ENCODE peak calls at places on chromosomes 11 and 22, in six cellular contexts. L is K562, N is HepG2, Q is A549, E is upper lobe of left lung, J is GM12878. A is an unnamed sample.

GRCh38 chr11:83971063-83971462 is 684.9 kb upstream of the CCDC90B start:
- ATAC-seq in L (no peak), N (no peak), Q (no peak), E (no peak), J (peak), A (no peak)

GRCh38 chr11:116797816-116798215 is 6.1 kb upstream of the APOA5 start:
- ATAC-seq in L (no peak), N (no peak), Q (no peak), E (no peak), J (no peak), A (no peak)

GRCh38 chr11:33828604-33829429 is 54.5 kb upstream of the FBXO3 start:
- ATAC-seq in L (peak), N (peak), Q (peak), E (peak), J (peak), A (peak)

GRCh38 chr11:8248786-8249185 is 14.9 kb downstream of the LMO1 start:
- ATAC-seq in L (no peak), N (no peak), Q (no peak), E (no peak), J (no peak), A (no peak)

GRCh38 chr22:36368359-36368983 is 19.3 kb downstream of the MYH9 start:
- ATAC-seq in L (peak), N (peak), Q (peak), E (no peak), J (no peak), A (no peak)

GRCh38 chr11:587546-587945 is 11.3 kb downstream of the PHRF1 start:
- ATAC-seq in L (no peak), N (peak), Q (peak), E (no peak), J (no peak), A (no peak)

GRCh38 chr11:36313073-36313472 is 17.0 kb downstream of the PRR5L start:
- ATAC-seq in L (no peak), N (no peak), Q (no peak), E (no peak), J (peak), A (no peak)

GRCh38 chr22:45743687-45744086 is 72.1 kb downstream of the ATXN10 start:
- ATAC-seq in L (no peak), N (peak), Q (no peak), E (peak), J (no peak), A (no peak)

GRCh38 chr11:37105456-37105855 is 507.4 kb upstream of the RAG2 start:
- ATAC-seq in L (no peak), N (no peak), Q (no peak), E (no peak), J (no peak), A (no peak)

GRCh38 chr11:2675540-2675939 is 24.3 kb downstream of the KCNQ1OT1 start:
- ATAC-seq in L (no peak), N (peak), Q (no peak), E (no peak), J (no peak), A (no peak)

GRCh38 chr22:49999063-49999900 is 13.3 kb downstream of the IL17REL start:
- ATAC-seq in L (peak), N (no peak), Q (peak), E (no peak), J (peak), A (no peak)

GRCh38 chr22:37913233-37913721 is 7.2 kb downstream of the MICALL1 start:
- ATAC-seq in L (peak), N (no peak), Q (no peak), E (no peak), J (no peak), A (no peak)

GRCh38 chr11:117519590-117519989 is 191.9 kb downstream of the CEP164 start:
- ATAC-seq in L (no peak), N (peak), Q (no peak), E (peak), J (peak), A (peak)

GRCh38 chr11:129640671-129641070 is 175.0 kb upstream of the TMEM45B start:
- ATAC-seq in L (no peak), N (no peak), Q (no peak), E (no peak), J (no peak), A (no peak)

GRCh38 chr11:20672575-20672974 is 3.2 kb downstream of the NELL1 start:
- ATAC-seq in L (peak), N (peak), Q (peak), E (no peak), J (peak), A (no peak)

GRCh38 chr22:46359362-46359761 is 23.8 kb downstream of the TRMU start:
- ATAC-seq in L (no peak), N (no peak), Q (no peak), E (no peak), J (no peak), A (no peak)

GRCh38 chr11:36449566-36450390 is 60.3 kb downstream of the TRAF6 start:
- ATAC-seq in L (no peak), N (peak), Q (no peak), E (no peak), J (peak), A (no peak)

GRCh38 chr22:38940985-38941384 is 16.4 kb upstream of the APOBEC3A start:
- ATAC-seq in L (no peak), N (no peak), Q (no peak), E (no peak), J (peak), A (no peak)

GRCh38 chr22:35458547-35459422 is 58.8 kb downstream of the MCM5 start:
- ATAC-seq in L (no peak), N (peak), Q (no peak), E (peak), J (no peak), A (no peak)

GRCh38 chr11:31903225-31904074 is 92.3 kb upstream of the PAX6 start:
- ATAC-seq in L (no peak), N (no peak), Q (no peak), E (peak), J (no peak), A (no peak)

GRCh38 chr11:927871-928270 is 2.2 kb downstream of the AP2A2 start:
- ATAC-seq in L (no peak), N (no peak), Q (no peak), E (no peak), J (peak), A (no peak)

GRCh38 chr11:130689222-130689908 is 226.9 kb downstream of the SNX19 start:
- ATAC-seq in L (no peak), N (no peak), Q (no peak), E (no peak), J (no peak), A (no peak)

GRCh38 chr11:47499614-47500013 is 50.7 kb upstream of the RAPSN start:
- ATAC-seq in L (no peak), N (peak), Q (no peak), E (no peak), J (peak), A (no peak)

GRCh38 chr11:26621147-26621546 is 49.1 kb upstream of the MUC15 start:
- ATAC-seq in L (no peak), N (no peak), Q (peak), E (no peak), J (peak), A (no peak)

GRCh38 chr22:43399980-43400358 is 11.8 kb upstream of the MPPED1 start:
- ATAC-seq in L (no peak), N (no peak), Q (no peak), E (no peak), J (no peak), A (no peak)

GRCh38 chr11:31645747-31646146 is 136.2 kb downstream of the ELP4 start:
- ATAC-seq in L (no peak), N (no peak), Q (peak), E (no peak), J (no peak), A (no peak)

GRCh38 chr22:24744638-24745037 is 29.9 kb downstream of the PIWIL3 start:
- ATAC-seq in L (no peak), N (no peak), Q (no peak), E (no peak), J (no peak), A (no peak)

GRCh38 chr11:70483077-70483861 is 84.9 kb downstream of the CTTN start:
- ATAC-seq in L (peak), N (no peak), Q (peak), E (peak), J (peak), A (peak)

GRCh38 chr11:107357877-107358276 is 99.7 kb downstream of the CWF19L2 start:
- ATAC-seq in L (no peak), N (no peak), Q (no peak), E (no peak), J (no peak), A (no peak)

GRCh38 chr11:11624926-11625325 is 3.1 kb upstream of the GALNT18 start:
- ATAC-seq in L (no peak), N (no peak), Q (no peak), E (no peak), J (no peak), A (no peak)

GRCh38 chr11:23991140-23991539 is 505.7 kb upstream of the LUZP2 start:
- ATAC-seq in L (no peak), N (no peak), Q (no peak), E (no peak), J (no peak), A (no peak)

GRCh38 chr22:38203090-38203810 is 1.5 kb downstream of the MAFF start:
- ATAC-seq in L (peak), N (peak), Q (peak), E (peak), J (peak), A (no peak)

GRCh38 chr11:57410287-57410686 is 16.6 kb downstream of the SLC43A3 start:
- ATAC-seq in L (no peak), N (no peak), Q (no peak), E (no peak), J (no peak), A (no peak)
- TF ChIP-seq EP300 in L (no peak), N (no peak), Q (no peak), E (no peak), J (no peak), A (no peak)

GRCh38 chr11:59668950-59669610 is at the start of gene PATL1:
- ATAC-seq in L (peak), N (peak), Q (peak), E (peak), J (peak), A (peak)
- TF ChIP-seq POLR2A in L (peak), N (peak), Q (peak), E (peak), J (peak), A (peak)

GRCh38 chr11:60777106-60777505 is 8.0 kb upstream of the MS4A10 start:
- ATAC-seq in L (no peak), N (no peak), Q (no peak), E (no peak), J (no peak), A (no peak)

GRCh38 chr11:60777572-60777971 is 7.6 kb upstream of the MS4A10 start:
- ATAC-seq in L (no peak), N (no peak), Q (no peak), E (no peak), J (no peak), A (no peak)

GRCh38 chr11:60774726-60775125 is 10.4 kb upstream of the MS4A10 start:
- ATAC-seq in L (no peak), N (no peak), Q (no peak), E (no peak), J (no peak), A (no peak)

GRCh38 chr11:60776167-60776566 is 9.0 kb upstream of the MS4A10 start:
- ATAC-seq in L (no peak), N (no peak), Q (no peak), E (no peak), J (no peak), A (no peak)

DNA sequence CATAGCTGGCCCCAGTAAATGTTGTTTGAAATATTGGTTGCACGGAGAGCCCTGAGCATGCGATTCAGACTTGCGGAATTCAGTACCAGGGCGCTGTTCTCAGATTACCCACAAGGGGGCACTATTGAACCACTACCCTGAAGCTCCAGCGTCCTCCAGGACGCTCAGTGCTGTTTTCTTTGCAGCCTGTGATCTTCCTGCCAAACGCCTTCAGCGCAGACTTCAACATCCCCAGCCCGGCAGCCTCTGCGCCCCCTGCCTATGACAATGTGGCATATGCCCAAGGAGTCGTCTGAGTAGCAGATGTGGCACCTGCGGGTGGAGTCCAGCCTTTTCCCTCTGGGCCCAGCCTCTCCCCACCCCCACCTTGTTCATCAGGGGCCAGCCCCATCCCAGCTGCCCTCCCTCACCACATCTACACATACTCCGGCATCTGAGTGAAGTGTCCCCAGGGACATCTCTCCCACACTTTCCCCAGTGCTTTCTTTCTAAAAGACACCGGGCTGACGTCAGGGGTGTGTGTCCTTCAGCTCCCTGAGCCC is 9.6 kb upstream of the MS4A10 start:
- ATAC-seq in L (peak), N (peak), Q (peak), E (peak), J (peak), A (peak)
- TF ChIP-seq EP300 in L (no peak), N (no peak), Q (no peak), E (no peak), J (no peak), A (no peak)

GRCh38 chr11:45860348-45860747 is 13.1 kb downstream of the CRY2 start:
- ATAC-seq in L (no peak), N (no peak), Q (no peak), E (no peak), J (no peak), A (no peak)

GRCh38 chr11:45856044-45856468 is 8.8 kb downstream of the CRY2 start:
- ATAC-seq in L (no peak), N (no peak), Q (no peak), E (no peak), J (no peak), A (peak)

GRCh38 chr11:45858751-45859398 is 11.6 kb downstream of the CRY2 start:
- ATAC-seq in L (no peak), N (no peak), Q (no peak), E (no peak), J (no peak), A (no peak)

GRCh38 chr11:45859661-45860140 is 12.4 kb downstream of the CRY2 start:
- ATAC-seq in L (no peak), N (no peak), Q (no peak), E (peak), J (no peak), A (peak)

DNA sequence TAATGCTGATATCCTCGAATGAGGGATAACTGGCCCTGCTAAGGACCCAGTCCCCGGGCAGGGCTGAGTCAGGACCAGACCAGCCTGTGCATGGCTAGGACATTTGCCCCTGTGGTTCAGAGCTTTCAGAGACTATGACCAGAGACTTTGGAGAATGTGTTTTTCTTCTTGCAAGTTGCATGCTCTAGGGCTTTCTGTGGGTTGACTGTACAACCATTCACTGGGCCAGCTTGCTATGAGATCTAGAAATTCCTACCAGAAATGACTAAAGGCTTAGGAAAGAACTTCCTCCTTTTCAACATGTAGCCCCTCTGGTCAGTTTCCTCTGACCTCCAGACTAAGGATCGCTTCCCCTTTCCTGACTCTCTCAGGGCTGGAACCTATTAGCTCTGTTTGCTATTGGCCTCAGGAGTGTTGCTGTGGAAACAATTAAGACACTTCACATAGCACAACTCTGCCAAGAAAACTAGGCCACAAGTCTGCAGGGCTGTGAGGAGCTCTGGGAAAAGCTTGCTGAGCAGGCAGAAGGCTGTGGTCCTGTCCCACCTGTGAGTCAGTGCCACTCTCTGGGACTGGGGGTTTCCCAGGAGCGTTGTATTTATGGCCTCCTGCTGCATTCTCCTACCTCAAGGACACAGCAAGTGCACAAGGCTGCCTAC is 10.7 kb downstream of the CRY2 start:
- ATAC-seq in L (no peak), N (no peak), Q (no peak), E (peak), J (no peak), A (peak)
- TF ChIP-seq POLR2A in L (no peak), N (no peak), Q (no peak), E (peak), J (no peak), A (no peak)

GRCh38 chr22:17905445-17905844 is 118.9 kb downstream of the MICAL3 start:
- ATAC-seq in L (no peak), N (no peak), Q (no peak), E (no peak), J (no peak), A (no peak)
- TF ChIP-seq EP300 in L (no peak), N (no peak), Q (no peak), E (no peak), J (no peak), A (no peak)

GRCh38 chr22:29267462-29267857 is 321 bp downstream of the RHBDD3 start:
- ATAC-seq in L (no peak), N (no peak), Q (no peak), E (peak), J (no peak), A (no peak)
- TF ChIP-seq POLR2A in L (no peak), N (peak), Q (no peak), E (no peak), J (no peak), A (peak)

GRCh38 chr22:41446639-41447434 is at the start of gene TOB2:
- ATAC-seq in L (peak), N (peak), Q (peak), E (peak), J (peak), A (peak)
- TF ChIP-seq EP300 in L (peak), N (peak), Q (no peak), E (peak), J (peak), A (no peak)

DNA sequence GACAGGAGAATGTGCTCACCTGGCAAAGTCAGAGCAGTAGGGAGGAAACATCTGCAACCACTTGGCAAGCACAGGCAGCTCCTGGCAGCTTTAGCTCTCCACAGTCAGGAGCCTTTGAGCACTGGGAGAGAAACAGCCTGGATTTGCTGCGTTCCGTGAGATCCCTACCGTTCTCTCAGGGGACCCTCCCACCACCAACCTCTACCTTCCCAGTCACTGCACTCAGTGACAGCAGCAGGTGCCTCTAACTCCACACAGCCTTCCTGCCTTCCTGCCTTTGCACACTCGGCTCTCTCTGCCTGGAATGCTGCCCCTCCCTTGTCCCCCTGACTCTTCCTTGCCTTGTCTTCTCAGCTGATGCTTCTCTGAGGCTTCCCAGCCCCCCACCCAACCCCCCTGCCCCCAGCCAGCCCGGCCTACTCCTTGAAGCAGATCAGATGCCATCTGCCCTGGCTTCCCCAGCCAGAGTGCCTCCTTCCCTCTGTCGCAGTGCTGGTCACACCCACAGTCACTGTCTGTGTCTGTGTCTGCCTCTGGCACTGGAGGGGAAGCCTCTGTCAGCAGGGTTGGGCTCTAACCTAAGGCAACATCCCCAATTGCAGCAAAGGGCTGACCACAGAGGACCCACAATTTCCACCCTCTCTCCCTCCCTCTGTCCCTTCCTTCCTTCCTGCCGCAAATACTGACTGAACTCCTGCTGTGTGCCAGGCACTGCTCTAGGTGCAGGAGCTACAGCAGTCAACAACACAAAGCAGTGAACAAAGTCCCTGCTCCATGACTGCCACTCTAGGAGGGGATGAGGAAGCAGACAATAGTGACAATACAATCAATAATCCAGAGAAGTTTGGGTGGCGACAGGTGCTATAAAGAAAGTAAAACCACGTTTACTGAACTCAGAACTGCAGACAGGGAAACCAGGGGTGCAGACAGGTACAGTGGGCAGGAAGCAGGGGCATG is 14.8 kb upstream of the TSKU start:
- ATAC-seq in L (peak), N (peak), Q (no peak), E (peak), J (peak), A (peak)
- TF ChIP-seq POLR2A in L (no peak), N (no peak), Q (peak), E (peak), J (no peak), A (no peak)